ENCODE peak calls at places on chromosomes 1 and 21, in ten cellular contexts. H is astrocyte of the cerebellum; O is activated gamma-delta T cell treated with anti-CD3 and anti-CD28 coated beads, Interleukin-2, amount 50 U/mL, for 16 hours; B is NCI-H1417; S is mucosa of gallbladder; T is ELF-1; Q is HFF-Myc; E is MCF 10A; M is CD8-positive, alpha-beta T cell; I is astrocyte of the spinal cord. R is an unnamed sample.
A peak's percentile ranks its signal among the peaks of the same experiment; 100 is the strongest.

GRCh38 chr1:18948913-18949688 is 7.4 kb downstream of the IFFO2 start:
- DNase-seq in S (peak; percentile 66), Q (no peak), M (no peak), E (peak; percentile 46), H (no peak), O (no peak), I (peak; percentile 68), T (no peak), B (no peak), R (no peak)

GRCh38 chr1:9826616-9827015 is 2.9 kb upstream of the CLSTN1 start:
- DNase-seq in T (no peak), B (no peak), M (no peak), S (no peak), Q (no peak), O (no peak), E (no peak), H (no peak), I (no peak), R (no peak)

GRCh38 chr1:43861337-43861736 is 72.3 kb upstream of the ARTN start:
- DNase-seq in M (no peak), S (no peak), B (no peak), Q (peak; percentile 51), T (no peak), E (peak; percentile 77), O (no peak), I (no peak), H (no peak), R (no peak)

GRCh38 chr1:98763488-98764141 is 102.1 kb downstream of the SNX7 start:
- DNase-seq in H (no peak), B (no peak), O (no peak), M (no peak), T (no peak), Q (no peak), S (no peak), I (no peak), E (no peak), R (no peak)

GRCh38 chr1:30840904-30841598 is 67.5 kb downstream of the SDC3 start:
- DNase-seq in O (no peak), H (no peak), S (peak; percentile 53), T (peak; percentile 49), I (no peak), E (no peak), Q (no peak), B (no peak), M (no peak), R (no peak)

GRCh38 chr1:83632906-83633305 is 366.0 kb downstream of the TTLL7 start:
- DNase-seq in I (no peak), B (no peak), O (no peak), S (no peak), Q (no peak), H (no peak), E (no peak), T (no peak), M (no peak), R (no peak)

GRCh38 chr1:174204697-174205308 is 45.5 kb downstream of the RABGAP1L start:
- DNase-seq in T (no peak), M (no peak), S (no peak), H (no peak), E (no peak), I (no peak), B (no peak), Q (no peak), O (no peak), R (no peak)

GRCh38 chr1:53982034-53982761 is 35.8 kb downstream of the LDLRAD1 start:
- DNase-seq in E (no peak), M (no peak), S (peak; percentile 35), B (no peak), Q (peak; percentile 35), O (no peak), T (peak; percentile 86), H (no peak), I (peak; percentile 22), R (no peak)

GRCh38 chr1:184457500-184457899 is 70.7 kb downstream of the C1orf21 start:
- DNase-seq in S (no peak), O (no peak), B (no peak), E (peak; percentile 6), T (no peak), Q (no peak), I (peak; percentile 1), M (no peak), H (no peak), R (no peak)

GRCh38 chr1:153774780-153775431 is at the start of gene SLC27A3:
- DNase-seq in T (no peak), B (peak; percentile 85), I (peak; percentile 43), H (no peak), M (no peak), S (peak; percentile 66), Q (no peak), O (no peak), E (peak; percentile 79), R (no peak)

GRCh38 chr1:118948796-118949195 is 39.3 kb downstream of the TBX15 start:
- DNase-seq in T (no peak), I (no peak), B (no peak), H (no peak), S (no peak), M (no peak), E (no peak), Q (no peak), O (no peak), R (no peak)

GRCh38 chr1:165928075-165928731 is 100.8 kb downstream of the UCK2 start:
- DNase-seq in S (peak; percentile 29), T (no peak), M (no peak), E (peak; percentile 82), H (peak; percentile 6), Q (peak; percentile 63), I (peak; percentile 42), O (peak; percentile 9), B (peak; percentile 81), R (no peak)

GRCh38 chr1:118866330-118866729 is 121.8 kb downstream of the TBX15 start:
- DNase-seq in E (no peak), I (no peak), M (no peak), Q (no peak), T (no peak), S (no peak), O (no peak), B (no peak), H (no peak), R (no peak)

GRCh38 chr1:116711061-116711582 is 43.1 kb upstream of the CD2 start:
- DNase-seq in O (no peak), Q (no peak), M (no peak), H (no peak), T (peak; percentile 39), E (no peak), B (peak; percentile 63), S (no peak), I (no peak), R (no peak)

GRCh38 chr1:197786280-197786679 is 11.0 kb upstream of the DENND1B start:
- DNase-seq in O (no peak), Q (no peak), S (no peak), B (no peak), E (no peak), H (no peak), T (no peak), M (no peak), I (no peak), R (no peak)

GRCh38 chr1:25462732-25463131 is 32.0 kb downstream of the MACO1 start:
- DNase-seq in Q (no peak), H (no peak), E (no peak), M (no peak), S (no peak), B (no peak), T (no peak), I (no peak), O (no peak), R (no peak)

GRCh38 chr21:42089093-42089631 is 18.0 kb downstream of the UMODL1 start:
- DNase-seq in Q (no peak), B (peak; percentile 13), M (peak; percentile 28), H (no peak), O (no peak), E (no peak), S (no peak), T (no peak), I (no peak), R (no peak)

GRCh38 chr1:151145158-151146071 is 1.0 kb downstream of the SEMA6C start:
- DNase-seq in M (no peak), Q (no peak), H (no peak), E (no peak), O (no peak), I (no peak), S (no peak), T (peak; percentile 58), B (peak; percentile 36), R (no peak)

GRCh38 chr1:177355575-177355974 is 184.8 kb downstream of the BRINP2 start:
- DNase-seq in Q (peak; percentile 19), S (peak; percentile 21), B (peak; percentile 31), M (no peak), O (no peak), H (peak; percentile 11), E (peak; percentile 70), T (peak; percentile 18), I (peak; percentile 13), R (no peak)

GRCh38 chr1:59128784-59129227 is 168.1 kb upstream of the FGGY start:
- DNase-seq in T (no peak), B (no peak), I (peak; percentile 68), M (no peak), Q (no peak), H (peak; percentile 88), E (no peak), S (no peak), O (no peak), R (no peak)

GRCh38 chr1:116699605-116700004 is 32.1 kb upstream of the IGSF3 start:
- DNase-seq in B (no peak), E (no peak), O (no peak), Q (no peak), S (no peak), I (no peak), M (no peak), H (no peak), T (no peak), R (no peak)

GRCh38 chr1:170618418-170618817 is 45.5 kb upstream of the PRRX1 start:
- DNase-seq in E (no peak), T (no peak), I (peak; percentile 45), Q (no peak), M (no peak), H (no peak), O (no peak), B (no peak), S (no peak), R (no peak)

GRCh38 chr1:212155219-212155618 is 119.7 kb downstream of the DTL start:
- DNase-seq in S (no peak), Q (no peak), I (no peak), O (no peak), B (no peak), E (no peak), M (no peak), H (no peak), T (no peak), R (no peak)

GRCh38 chr21:38813143-38813542 is 7.4 kb downstream of the ETS2 start:
- DNase-seq in M (no peak), S (no peak), E (no peak), Q (no peak), O (no peak), B (no peak), H (no peak), T (peak; percentile 56), I (no peak), R (no peak)

GRCh38 chr1:52334906-52335528 is 31.0 kb downstream of the CC2D1B start:
- DNase-seq in E (no peak), Q (no peak), S (no peak), H (no peak), O (no peak), B (no peak), T (no peak), I (no peak), M (no peak), R (no peak)

GRCh38 chr1:198577444-198577843 is 37.0 kb upstream of the ATP6V1G3 start:
- DNase-seq in M (no peak), O (no peak), Q (peak; percentile 44), T (no peak), B (no peak), E (peak; percentile 74), H (peak; percentile 68), S (no peak), I (peak; percentile 89), R (no peak)